ENCODE peak calls at places on chromosomes 4 and X, in eight cellular contexts. N, O, K, S, A, C, L and D are unnamed samples. For H3K4me1, the result is how much of the 10 kb centered on the place peaks cover.

GRCh38 chrX:135086197-135086854 is 34.0 kb downstream of the ETDB start:
- DNase-seq in K (peak), L (no peak), C (peak), N (peak), S (peak), O (peak), A (no peak), D (peak)

GRCh38 chr4:108370291-108370690 is 201.6 kb upstream of the LEF1 start:
- DNase-seq in A (no peak), C (no peak), O (no peak), S (no peak), N (no peak), L (no peak), K (no peak), D (no peak)

GRCh38 chr4:8580321-8581093 is at the start of gene GPR78:
- DNase-seq in A (peak), O (peak), K (no peak), L (no peak), S (peak), C (peak), N (no peak), D (peak)

GRCh38 chr4:1015179-1015578 is 3.8 kb downstream of the FGFRL1 start:
- DNase-seq in S (no peak), N (no peak), A (no peak), C (no peak), O (no peak), K (no peak), L (no peak), D (no peak)

GRCh38 chr4:74543983-74544382 is 99.0 kb downstream of the AREG start:
- DNase-seq in A (no peak), K (no peak), O (no peak), S (no peak), L (no peak), N (no peak), C (no peak), D (no peak)

GRCh38 chr4:73406548-73406875 is 2.4 kb downstream of the ALB start:
- DNase-seq in L (no peak), K (no peak), N (no peak), O (no peak), A (no peak), C (no peak), S (no peak), D (no peak)

GRCh38 chr4:77990904-77991358 is 66.2 kb upstream of the FRAS1 start:
- DNase-seq in A (no peak), O (no peak), L (no peak), K (no peak), C (no peak), S (no peak), N (peak), D (no peak)

GRCh38 chrX:118352566-118352965 is 6.7 kb downstream of the WDR44 start:
- DNase-seq in A (no peak), O (no peak), S (no peak), N (no peak), L (no peak), C (no peak), K (no peak), D (no peak)

GRCh38 chrX:33133320-33133719 is 78.0 kb downstream of the DMD start:
- DNase-seq in A (no peak), N (no peak), K (no peak), L (no peak), S (no peak), C (no peak), O (no peak), D (no peak)

GRCh38 chrX:108203540-108203939 is 112.0 kb downstream of the ATG4A start:
- DNase-seq in S (no peak), A (no peak), L (no peak), N (no peak), O (no peak), C (no peak), K (no peak), D (no peak)

GRCh38 chrX:134237363-134237702 is 351 bp downstream of the CCDC160 start:
- DNase-seq in O (no peak), L (no peak), K (no peak), C (no peak), N (no peak), S (no peak), A (no peak), D (peak)

GRCh38 chrX:23901805-23902204 is 5.9 kb downstream of the APOO start:
- DNase-seq in C (peak), A (peak), N (peak), S (peak), K (peak), L (no peak), O (peak), D (peak)

GRCh38 chr4:59994118-59994517 is 1206.0 kb upstream of the ADGRL3 start:
- DNase-seq in L (no peak), O (no peak), C (no peak), S (no peak), K (no peak), A (no peak), N (peak), D (no peak)

GRCh38 chr4:20615492-20616136 is 84.6 kb upstream of the PACRGL start:
- DNase-seq in C (no peak), A (no peak), N (peak), O (no peak), S (no peak), L (no peak), K (no peak), D (no peak)

GRCh38 chrX:108025954-108026616 is 18.8 kb upstream of the VSIG1 start:
- DNase-seq in K (no peak), N (no peak), S (no peak), O (no peak), A (no peak), C (no peak), L (no peak), D (no peak)

GRCh38 chrX:110852180-110852579 is 56.6 kb upstream of the CHRDL1 start:
- DNase-seq in A (no peak), S (no peak), K (no peak), L (no peak), O (no peak), C (no peak), N (no peak), D (no peak)

GRCh38 chr4:51845055-51845426 is 2.1 kb downstream of the DCUN1D4 start:
- DNase-seq in L (no peak), K (no peak), N (no peak), O (no peak), A (no peak), C (no peak), S (no peak), D (no peak)

GRCh38 chr4:51843309-51844156 is 580 bp downstream of the DCUN1D4 start:
- DNase-seq in A (peak), O (peak), S (peak), L (peak), C (peak), N (peak), K (peak), D (peak)

GRCh38 chr4:51845736-51846135 is 2.8 kb downstream of the DCUN1D4 start:
- DNase-seq in A (no peak), N (no peak), C (no peak), O (no peak), L (no peak), K (no peak), S (no peak), D (no peak)

GRCh38 chr4:51842554-51843308 is at the start of gene DCUN1D4:
- DNase-seq in N (peak), C (peak), A (peak), L (peak), K (peak), S (peak), O (peak), D (peak)

GRCh38 chr4:51844157-51845054 is 1.5 kb downstream of the DCUN1D4 start:
- DNase-seq in A (peak), L (peak), O (peak), K (peak), N (peak), S (peak), C (peak), D (peak)
- TF ChIP-seq POLR2A in A (no peak), L (no peak), O (peak), K (peak), N (peak), S (no peak), C (no peak), D (peak)

GRCh38 chrX:13123247-13123856 is 78.9 kb upstream of the FAM9C start:
- DNase-seq in N (peak), L (no peak), A (no peak), O (no peak), S (no peak), C (no peak), K (no peak), D (no peak)
- H3K4me1 ChIP-seq in N (half or more), L (under half), A (under half), O (under half), S (under half), C (under half), K (under half), D (half or more)

GRCh38 chrX:30652527-30653414 is 452 bp upstream of the GK start:
- DNase-seq in N (peak), O (peak), S (peak), C (peak), A (peak), L (peak), K (peak), D (peak)
- TF ChIP-seq POLR2A in N (no peak), O (no peak), S (peak), C (no peak), A (no peak), L (no peak), K (peak), D (peak)

DNA sequence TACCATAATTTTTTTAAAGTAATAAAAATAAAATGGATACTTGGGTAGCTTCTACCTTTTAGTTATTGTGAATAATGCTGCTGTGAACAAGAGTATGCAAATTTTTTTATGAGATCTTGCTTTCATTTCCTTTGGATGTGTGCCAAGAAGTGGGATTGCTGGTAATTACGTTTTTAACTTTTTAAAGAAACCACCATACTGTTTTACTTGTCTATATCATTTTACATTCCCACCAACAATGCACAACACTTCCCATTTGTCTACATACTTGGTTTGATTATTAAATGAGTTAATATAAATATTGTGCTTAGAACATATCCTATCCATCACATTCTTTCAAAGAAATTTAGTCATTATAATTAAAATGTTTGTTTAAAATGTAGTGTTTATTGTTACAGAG is 3.9 kb upstream of the SULT1B1 start:
- DNase-seq in C (no peak), N (no peak), O (no peak), L (no peak), S (no peak), K (no peak), A (no peak), D (no peak)
- H3K4me1 ChIP-seq in C (under half), N (under half), O (under half), L (under half), S (under half), K (under half), A (under half), D (under half)

DNA sequence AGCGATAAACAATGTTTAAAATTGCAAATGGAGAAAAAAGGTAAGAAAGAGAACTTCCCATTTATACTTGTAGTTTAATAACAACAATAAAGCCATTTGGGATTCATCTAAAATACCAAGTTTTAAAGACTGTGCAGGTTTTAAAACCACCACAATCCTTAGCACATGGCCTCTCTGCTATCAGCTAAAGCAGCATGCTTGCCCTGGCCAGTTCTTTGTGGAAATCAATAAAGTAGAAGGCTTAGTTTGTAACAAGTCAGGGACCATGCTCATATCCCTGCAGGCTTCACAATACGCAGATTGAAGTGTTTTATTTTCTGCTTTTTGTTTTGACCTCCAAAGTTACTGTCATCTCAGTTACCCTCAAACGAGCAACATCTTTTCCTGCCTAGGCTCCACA is 249.5 kb downstream of the INPP4B start:
- DNase-seq in L (no peak), A (no peak), N (no peak), O (no peak), C (no peak), K (no peak), S (no peak), D (no peak)
- TF ChIP-seq POLR2A in L (no peak), A (no peak), N (no peak), O (no peak), C (no peak), K (no peak), S (no peak), D (no peak)

GRCh38 chr4:183171484-183172267 is 72.6 kb downstream of the WWC2 start:
- DNase-seq in C (no peak), S (no peak), N (peak), L (no peak), K (no peak), A (no peak), O (no peak), D (no peak)
- H3K4me1 ChIP-seq in C (under half), S (under half), N (half or more), L (under half), K (under half), A (under half), O (under half), D (under half)

GRCh38 chrX:16725067-16725466 is 5.7 kb downstream of the SYAP1 start:
- DNase-seq in K (no peak), S (no peak), N (no peak), C (no peak), A (no peak), O (no peak), L (no peak), D (no peak)
- TF ChIP-seq POLR2A in K (no peak), S (no peak), N (no peak), C (no peak), A (no peak), O (no peak), L (no peak), D (no peak)

GRCh38 chrX:123698979-123699378 is 33.9 kb downstream of the THOC2 start:
- DNase-seq in N (no peak), O (no peak), A (no peak), L (no peak), K (no peak), S (no peak), C (no peak), D (no peak)

GRCh38 chrX:123704781-123705180 is 28.1 kb downstream of the THOC2 start:
- DNase-seq in O (no peak), S (no peak), A (no peak), C (no peak), K (no peak), L (no peak), N (no peak), D (no peak)
- H3K4me1 ChIP-seq in O (under half), S (under half), A (under half), C (under half), K (under half), L (under half), N (under half), D (under half)